ENCODE peak calls at places on chromosomes 2 and 18, in seven cellular contexts. One of them, this sample, is unnamed.

GRCh38 chr2:33108483-33109443 is 162.0 kb downstream of the LTBP1 start:
- DNase-seq in PC-3: no peak
- DNase-seq in tibial nerve: no peak
- DNase-seq in H1: no peak
- DNase-seq in K562: peak; percentile 82
- DNase-seq in transverse colon: no peak
- DNase-seq in effector memory CD4-positive, alpha-beta T cell: no peak
- DNase-seq in this sample: peak; percentile 38

GRCh38 chr2:239858179-239858578 is 167.0 kb downstream of the NDUFA10 start:
- DNase-seq in PC-3: no peak
- DNase-seq in tibial nerve: peak; percentile 3
- DNase-seq in H1: no peak
- DNase-seq in K562: no peak
- DNase-seq in transverse colon: no peak
- DNase-seq in effector memory CD4-positive, alpha-beta T cell: no peak
- DNase-seq in this sample: no peak

GRCh38 chr2:226376516-226377180 is 423.0 kb downstream of the IRS1 start:
- DNase-seq in PC-3: no peak
- DNase-seq in tibial nerve: no peak
- DNase-seq in H1: no peak
- DNase-seq in K562: no peak
- DNase-seq in transverse colon: no peak
- DNase-seq in effector memory CD4-positive, alpha-beta T cell: no peak
- DNase-seq in this sample: no peak

GRCh38 chr2:4122751-4123150 is 419.4 kb downstream of the DCDC2C start:
- DNase-seq in PC-3: no peak
- DNase-seq in tibial nerve: no peak
- DNase-seq in H1: no peak
- DNase-seq in K562: no peak
- DNase-seq in transverse colon: no peak
- DNase-seq in effector memory CD4-positive, alpha-beta T cell: no peak
- DNase-seq in this sample: no peak

GRCh38 chr2:240957656-240958365 is 40.6 kb upstream of the SNED1 start:
- DNase-seq in PC-3: no peak
- DNase-seq in tibial nerve: peak; percentile 3
- DNase-seq in H1: no peak
- DNase-seq in K562: no peak
- DNase-seq in transverse colon: no peak
- DNase-seq in effector memory CD4-positive, alpha-beta T cell: no peak
- DNase-seq in this sample: peak; percentile 86

GRCh38 chr2:181438298-181438697 is 18.9 kb upstream of the ITGA4 start:
- DNase-seq in PC-3: peak; percentile 63
- DNase-seq in tibial nerve: no peak
- DNase-seq in H1: no peak
- DNase-seq in K562: no peak
- DNase-seq in transverse colon: peak; percentile 13
- DNase-seq in effector memory CD4-positive, alpha-beta T cell: no peak
- DNase-seq in this sample: no peak

GRCh38 chr2:39516347-39517101 is 79.4 kb upstream of the MAP4K3 start:
- DNase-seq in PC-3: no peak
- DNase-seq in tibial nerve: no peak
- DNase-seq in H1: peak; percentile 61
- DNase-seq in K562: no peak
- DNase-seq in transverse colon: peak; percentile 29
- DNase-seq in effector memory CD4-positive, alpha-beta T cell: no peak
- DNase-seq in this sample: no peak

GRCh38 chr2:43343573-43344304 is 117.3 kb upstream of the ZFP36L2 start:
- DNase-seq in PC-3: no peak
- DNase-seq in tibial nerve: peak; percentile 88
- DNase-seq in H1: no peak
- DNase-seq in K562: no peak
- DNase-seq in transverse colon: peak; percentile 70
- DNase-seq in effector memory CD4-positive, alpha-beta T cell: no peak
- DNase-seq in this sample: no peak

GRCh38 chr2:219107837-219108236 is 47.1 kb upstream of the IHH start:
- DNase-seq in PC-3: no peak
- DNase-seq in tibial nerve: no peak
- DNase-seq in H1: no peak
- DNase-seq in K562: no peak
- DNase-seq in transverse colon: peak; percentile 45
- DNase-seq in effector memory CD4-positive, alpha-beta T cell: no peak
- DNase-seq in this sample: no peak

GRCh38 chr2:23537991-23538390 is 153.0 kb downstream of the KLHL29 start:
- DNase-seq in PC-3: no peak
- DNase-seq in tibial nerve: no peak
- DNase-seq in H1: no peak
- DNase-seq in K562: no peak
- DNase-seq in transverse colon: no peak
- DNase-seq in effector memory CD4-positive, alpha-beta T cell: no peak
- DNase-seq in this sample: no peak

GRCh38 chr2:33085646-33086045 is 138.9 kb downstream of the LTBP1 start:
- DNase-seq in PC-3: no peak
- DNase-seq in tibial nerve: no peak
- DNase-seq in H1: no peak
- DNase-seq in K562: no peak
- DNase-seq in transverse colon: no peak
- DNase-seq in effector memory CD4-positive, alpha-beta T cell: no peak
- DNase-seq in this sample: no peak

GRCh38 chr18:73668051-73668450 is 479.6 kb downstream of the FBXO15 start:
- DNase-seq in PC-3: no peak
- DNase-seq in tibial nerve: no peak
- DNase-seq in H1: no peak
- DNase-seq in K562: no peak
- DNase-seq in transverse colon: no peak
- DNase-seq in effector memory CD4-positive, alpha-beta T cell: no peak
- DNase-seq in this sample: no peak

GRCh38 chr2:141105763-141106162 is 1025.1 kb downstream of the LRP1B start:
- DNase-seq in PC-3: no peak
- DNase-seq in tibial nerve: no peak
- DNase-seq in H1: no peak
- DNase-seq in K562: no peak
- DNase-seq in transverse colon: no peak
- DNase-seq in effector memory CD4-positive, alpha-beta T cell: no peak
- DNase-seq in this sample: no peak

GRCh38 chr2:241933175-241933911 is 63.8 kb downstream of the RTP5 start:
- DNase-seq in PC-3: peak; percentile 6
- DNase-seq in tibial nerve: peak; percentile 48
- DNase-seq in H1: no peak
- DNase-seq in K562: no peak
- DNase-seq in transverse colon: peak; percentile 42
- DNase-seq in effector memory CD4-positive, alpha-beta T cell: no peak
- DNase-seq in this sample: no peak

GRCh38 chr2:202910687-202911086 is 786 bp downstream of the WDR12 start:
- DNase-seq in PC-3: no peak
- DNase-seq in tibial nerve: no peak
- DNase-seq in H1: no peak
- DNase-seq in K562: no peak
- DNase-seq in transverse colon: no peak
- DNase-seq in effector memory CD4-positive, alpha-beta T cell: no peak
- DNase-seq in this sample: no peak

DNA sequence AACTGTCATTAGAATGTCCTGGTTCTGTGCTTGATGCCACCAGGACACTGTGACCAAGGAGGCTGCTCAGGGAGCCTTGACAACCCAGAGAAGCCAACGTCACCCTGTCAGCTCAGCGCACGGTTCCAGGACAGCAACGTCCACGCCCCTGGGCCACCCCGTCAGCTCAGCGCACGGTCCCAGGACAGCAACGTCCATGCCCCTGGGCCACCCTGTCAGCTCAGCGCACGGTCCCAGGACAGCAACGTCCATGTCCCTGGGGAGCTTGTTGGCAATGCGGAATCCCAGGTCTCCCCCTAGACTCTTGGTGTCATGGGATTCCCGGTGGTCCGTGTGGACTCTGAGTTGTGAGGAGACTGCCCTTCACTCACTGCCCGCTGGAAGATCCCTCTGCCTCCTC is 51.0 kb upstream of the GALR1 start:
- DNase-seq in PC-3: no peak
- DNase-seq in tibial nerve: no peak
- DNase-seq in H1: no peak
- DNase-seq in K562: no peak
- DNase-seq in transverse colon: no peak
- DNase-seq in effector memory CD4-positive, alpha-beta T cell: no peak
- DNase-seq in this sample: no peak
- H3K4me1 ChIP-seq in PC-3: peaks cover 12% of the 10 kb centered on the region
- H3K4me1 ChIP-seq in tibial nerve: no peaks in the 10 kb centered on the region
- H3K4me1 ChIP-seq in H1: no peaks in the 10 kb centered on the region
- H3K4me1 ChIP-seq in K562: no peaks in the 10 kb centered on the region
- H3K4me1 ChIP-seq in transverse colon: no peaks in the 10 kb centered on the region
- H3K4me1 ChIP-seq in effector memory CD4-positive, alpha-beta T cell: no peaks in the 10 kb centered on the region
- H3K4me1 ChIP-seq in this sample: no peaks in the 10 kb centered on the region

DNA sequence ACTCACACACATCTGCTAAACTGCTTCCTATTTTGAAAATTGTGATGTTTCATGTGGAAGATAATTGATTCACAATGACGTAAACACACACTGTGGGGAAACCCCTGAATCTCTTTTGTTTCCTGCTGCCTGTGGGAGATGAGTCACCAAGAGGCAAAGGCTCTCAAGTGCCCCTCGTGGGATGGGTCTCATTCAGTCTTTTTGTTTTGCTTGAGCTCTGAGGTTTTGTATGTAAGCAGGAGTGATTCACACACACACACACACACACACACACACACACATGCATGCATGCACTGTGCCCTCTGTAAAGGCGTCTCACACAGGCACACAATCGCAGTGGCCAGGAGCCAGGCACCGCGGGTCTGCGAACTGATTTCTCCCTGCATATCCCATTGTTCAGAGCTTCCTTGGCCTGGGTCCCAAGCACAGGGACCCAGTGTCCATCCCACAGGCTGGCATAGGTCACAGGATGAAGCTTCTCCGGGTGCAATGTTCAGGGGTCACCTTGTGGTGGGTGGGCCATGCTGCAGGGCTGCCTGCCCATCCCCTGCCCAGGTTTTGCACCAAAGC is 12.1 kb upstream of the ARHGEF4 start:
- DNase-seq in PC-3: peak; percentile 92
- DNase-seq in tibial nerve: no peak
- DNase-seq in H1: peak; percentile 41
- DNase-seq in K562: no peak
- DNase-seq in transverse colon: no peak
- DNase-seq in effector memory CD4-positive, alpha-beta T cell: peak; percentile 69
- DNase-seq in this sample: no peak
- H3K4me3 ChIP-seq in PC-3: no peak overlapping the region
- H3K4me3 ChIP-seq in tibial nerve: no peak overlapping the region
- H3K4me3 ChIP-seq in H1: no peak overlapping the region
- H3K4me3 ChIP-seq in K562: no peak overlapping the region
- H3K4me3 ChIP-seq in transverse colon: no peak overlapping the region
- H3K4me3 ChIP-seq in effector memory CD4-positive, alpha-beta T cell: peak overlapping the region; percentile 20
- H3K4me3 ChIP-seq in this sample: no peak overlapping the region

GRCh38 chr2:17538844-17539554 is 1.5 kb upstream of the VSNL1 start:
- DNase-seq in PC-3: no peak
- DNase-seq in tibial nerve: no peak
- DNase-seq in H1: peak; percentile 75
- DNase-seq in K562: peak; percentile 60
- DNase-seq in transverse colon: peak; percentile 80
- DNase-seq in effector memory CD4-positive, alpha-beta T cell: no peak
- DNase-seq in this sample: peak; percentile 77
- H3K27me3 ChIP-seq in PC-3: peaks cover 79% of the 10 kb centered on the region
- H3K27me3 ChIP-seq in tibial nerve: peaks cover 63% of the 10 kb centered on the region
- H3K27me3 ChIP-seq in H1: peaks cover 5% of the 10 kb centered on the region
- H3K27me3 ChIP-seq in K562: peaks cover 41% of the 10 kb centered on the region
- H3K27me3 ChIP-seq in transverse colon: peaks cover 52% of the 10 kb centered on the region
- H3K27me3 ChIP-seq in effector memory CD4-positive, alpha-beta T cell: peaks cover 6% of the 10 kb centered on the region
- H3K27me3 ChIP-seq in this sample: peaks cover 88% of the 10 kb centered on the region

GRCh38 chr2:237590272-237591020 is at the start of gene RAB17:
- DNase-seq in PC-3: peak; percentile 65
- DNase-seq in tibial nerve: no peak
- DNase-seq in H1: no peak
- DNase-seq in K562: no peak
- DNase-seq in transverse colon: peak; percentile 82
- DNase-seq in effector memory CD4-positive, alpha-beta T cell: no peak
- DNase-seq in this sample: no peak
- H3K4me1 ChIP-seq in PC-3: peaks cover 14% of the 10 kb centered on the region
- H3K4me1 ChIP-seq in tibial nerve: peaks cover 10% of the 10 kb centered on the region
- H3K4me1 ChIP-seq in H1: peaks cover 23% of the 10 kb centered on the region
- H3K4me1 ChIP-seq in K562: no peaks in the 10 kb centered on the region
- H3K4me1 ChIP-seq in transverse colon: no peaks in the 10 kb centered on the region
- H3K4me1 ChIP-seq in effector memory CD4-positive, alpha-beta T cell: peaks cover 8% of the 10 kb centered on the region
- H3K4me1 ChIP-seq in this sample: no peaks in the 10 kb centered on the region